ENCODE peak calls at places on chromosome 20, in five cellular contexts. Q is A549, M is heart right ventricle, D is SK-N-SH, K is left ventricle myocardium inferior. J is an unnamed sample.

GRCh38 chr20:57391439-57392129 is 388 bp downstream of the RBM38 start:
- DNase-seq in Q (no peak), M (no peak), D (peak; percentile 71), K (no peak), J (no peak)

GRCh38 chr20:58722877-58723627 is 30.5 kb downstream of the NPEPL1 start:
- DNase-seq in Q (no peak), M (no peak), D (no peak), K (no peak), J (no peak)

GRCh38 chr20:39935921-39936320 is 753.1 kb downstream of the MAFB start:
- DNase-seq in Q (no peak), M (no peak), D (no peak), K (no peak), J (no peak)

GRCh38 chr20:11168026-11168425 is 494.2 kb upstream of the JAG1 start:
- DNase-seq in Q (peak; percentile 25), M (no peak), D (no peak), K (no peak), J (no peak)

GRCh38 chr20:11429168-11429567 is 488.5 kb upstream of the BTBD3 start:
- DNase-seq in Q (peak; percentile 45), M (no peak), D (no peak), K (no peak), J (no peak)

GRCh38 chr20:63153254-63154221 is 62.4 kb downstream of the YTHDF1 start:
- DNase-seq in Q (no peak), M (peak; percentile 0), D (no peak), K (no peak), J (no peak)

GRCh38 chr20:8778387-8778786 is 290.5 kb upstream of the PLCB4 start:
- DNase-seq in Q (no peak), M (no peak), D (no peak), K (no peak), J (no peak)

GRCh38 chr20:39893013-39893685 is 795.9 kb downstream of the MAFB start:
- DNase-seq in Q (no peak), M (no peak), D (no peak), K (no peak), J (no peak)

GRCh38 chr20:34872604-34873224 is at the start of gene GGT7:
- DNase-seq in Q (peak; percentile 72), M (peak; percentile 86), D (peak; percentile 94), K (peak; percentile 85), J (peak; percentile 83)

GRCh38 chr20:38113401-38114325 is 51.4 kb downstream of the TGM2 start:
- DNase-seq in Q (peak; percentile 67), M (no peak), D (no peak), K (no peak), J (peak; percentile 78)

GRCh38 chr20:407097-407952 is 774 bp upstream of the RBCK1 start:
- DNase-seq in Q (peak; percentile 91), M (peak; percentile 83), D (peak; percentile 94), K (peak; percentile 80), J (peak; percentile 86)

GRCh38 chr20:38883081-38883980 is 42.9 kb upstream of the FAM83D start:
- DNase-seq in Q (no peak), M (peak; percentile 28), D (peak; percentile 89), K (no peak), J (no peak)

DNA sequence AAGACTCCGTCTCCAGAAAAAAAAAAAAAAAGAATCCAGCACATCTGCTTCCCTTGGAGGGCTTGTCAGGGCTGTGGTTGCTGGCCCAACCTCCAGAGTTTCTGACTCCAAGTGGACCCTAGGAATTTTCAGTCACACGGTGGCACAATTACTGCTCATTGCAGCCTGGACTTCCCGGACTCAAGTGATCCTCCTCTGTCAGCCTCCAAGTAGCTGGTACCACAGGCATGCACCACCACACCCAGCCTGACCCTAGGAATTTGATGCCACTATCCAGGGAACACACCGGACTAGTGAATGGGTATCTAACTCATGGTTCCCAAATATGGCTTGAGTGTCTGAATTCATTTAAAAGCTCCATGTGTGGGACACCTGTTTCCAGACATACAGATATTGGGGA is 9.8 kb upstream of the MAPRE1 start:
- DNase-seq in Q (no peak), M (no peak), D (no peak), K (no peak), J (no peak)
- H3K4me1 ChIP-seq in Q (no peaks in the 10 kb centered on the region), M (no peaks in the 10 kb centered on the region), D (no peaks in the 10 kb centered on the region), K (no peaks in the 10 kb centered on the region), J (no peaks in the 10 kb centered on the region)

GRCh38 chr20:51516855-51517254 is 25.7 kb downstream of the NFATC2 start:
- DNase-seq in Q (no peak), M (no peak), D (no peak), K (no peak), J (no peak)

GRCh38 chr20:51513545-51513944 is 29.0 kb downstream of the NFATC2 start:
- DNase-seq in Q (no peak), M (no peak), D (no peak), K (no peak), J (no peak)

GRCh38 chr20:51514252-51514651 is 28.3 kb downstream of the NFATC2 start:
- DNase-seq in Q (no peak), M (no peak), D (no peak), K (no peak), J (no peak)

GRCh38 chr20:51512645-51513044 is 29.9 kb downstream of the NFATC2 start:
- DNase-seq in Q (no peak), M (no peak), D (no peak), K (no peak), J (no peak)

GRCh38 chr20:51514836-51515235 is 27.7 kb downstream of the NFATC2 start:
- DNase-seq in Q (no peak), M (no peak), D (no peak), K (no peak), J (no peak)
- H3K27ac ChIP-seq in Q (no peak overlapping the region), M (no peak overlapping the region), D (no peak overlapping the region), K (no peak overlapping the region), J (no peak overlapping the region)

DNA sequence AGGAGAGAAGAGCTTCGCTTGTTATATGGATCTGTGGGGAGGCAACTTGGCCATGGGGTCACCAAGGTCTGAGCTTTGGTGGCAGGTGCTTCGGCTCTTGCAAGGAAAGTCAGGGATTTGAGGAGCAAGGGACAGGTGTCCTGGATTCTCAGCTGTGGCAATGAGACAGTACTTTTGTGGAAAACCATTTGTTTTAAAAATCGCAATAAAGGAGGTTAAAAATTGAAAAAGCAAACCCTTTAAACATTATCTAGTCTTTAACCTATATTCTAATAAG is 64.3 kb downstream of the NOL4L start:
- DNase-seq in Q (no peak), M (no peak), D (no peak), K (no peak), J (no peak)
- H3K4me1 ChIP-seq in Q (no peaks in the 10 kb centered on the region), M (peaks cover 51% of the 10 kb centered on the region), D (no peaks in the 10 kb centered on the region), K (peaks cover 59% of the 10 kb centered on the region), J (peaks cover 16% of the 10 kb centered on the region)

DNA sequence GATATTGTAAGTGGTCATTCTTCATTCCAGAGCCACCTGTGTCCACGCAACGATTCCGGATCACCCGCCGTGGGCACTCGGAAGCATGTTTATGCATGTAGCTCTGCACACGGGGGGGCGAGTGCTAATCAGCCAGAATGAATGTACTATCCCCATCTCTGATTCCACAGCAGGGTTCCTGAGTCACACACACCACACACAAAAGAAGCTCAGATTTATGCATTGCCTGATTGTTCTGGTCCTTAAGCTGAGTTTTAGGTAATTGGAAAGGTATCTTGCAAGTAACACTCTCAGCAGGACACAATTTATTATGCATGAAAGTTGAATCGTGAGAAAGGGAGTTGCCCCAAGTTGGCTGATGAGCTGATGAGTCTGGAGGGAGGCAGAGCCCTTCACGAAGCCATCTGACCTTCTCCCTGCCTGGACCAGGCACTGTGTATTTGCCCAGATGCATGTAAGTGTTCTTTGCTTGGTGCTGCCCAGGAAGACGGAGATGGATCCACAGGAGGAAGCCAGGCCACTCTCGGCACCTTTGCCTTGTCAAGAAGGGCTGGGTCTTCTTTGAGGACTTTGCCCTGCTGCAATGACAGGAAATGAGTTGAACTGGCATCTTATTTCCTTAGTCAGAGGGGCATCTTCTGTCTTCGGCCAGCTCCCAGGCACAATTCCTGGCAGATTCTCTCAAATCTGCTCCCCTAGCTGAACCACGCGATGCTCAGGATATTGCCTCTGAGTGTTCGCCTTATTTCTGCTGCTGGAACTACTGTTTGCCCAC is 141.1 kb downstream of the SYNDIG1 start:
- DNase-seq in Q (no peak), M (no peak), D (no peak), K (no peak), J (no peak)
- H3K27ac ChIP-seq in Q (no peak overlapping the region), M (no peak overlapping the region), D (no peak overlapping the region), K (no peak overlapping the region), J (no peak overlapping the region)

GRCh38 chr20:41177636-41178035 is 40.3 kb downstream of the PLCG1 start:
- DNase-seq in Q (peak; percentile 44), M (no peak), D (no peak), K (no peak), J (peak; percentile 94)
- H3K4me1 ChIP-seq in Q (peaks cover 13% of the 10 kb centered on the region), M (peaks cover 62% of the 10 kb centered on the region), D (peaks cover 21% of the 10 kb centered on the region), K (peaks cover 84% of the 10 kb centered on the region), J (peaks cover 36% of the 10 kb centered on the region)

GRCh38 chr20:36854343-36855240 is 21.3 kb upstream of the TLDC2 start:
- DNase-seq in Q (peak; percentile 67), M (peak; percentile 54), D (no peak), K (peak; percentile 46), J (peak; percentile 93)

GRCh38 chr20:36850759-36851158 is 25.2 kb upstream of the TLDC2 start:
- DNase-seq in Q (no peak), M (no peak), D (no peak), K (no peak), J (no peak)

GRCh38 chr20:36851490-36851889 is 24.4 kb upstream of the TLDC2 start:
- DNase-seq in Q (no peak), M (no peak), D (no peak), K (no peak), J (no peak)

GRCh38 chr20:36849333-36850065 is 26.4 kb upstream of the TLDC2 start:
- DNase-seq in Q (no peak), M (no peak), D (no peak), K (no peak), J (no peak)

GRCh38 chr20:36852187-36852586 is 23.8 kb upstream of the TLDC2 start:
- DNase-seq in Q (no peak), M (peak; percentile 64), D (no peak), K (no peak), J (no peak)
- H3K27ac ChIP-seq in Q (no peak overlapping the region), M (peak overlapping the region; percentile 78), D (no peak overlapping the region), K (peak overlapping the region; percentile 85), J (no peak overlapping the region)

J was measured in SJSA1.